ENCODE peak calls at places on chromosomes 1 and 21, in five cellular contexts. M is CD8-positive, alpha-beta memory T cell; A is NCI-H748 treated with DMSO at 0.1 percent for 48 hours; S is nephron progenitor cell; B is naive thymus-derived CD4-positive, alpha-beta T cell. K is an unnamed sample.

GRCh38 chr1:168321945-168322344 is 41.3 kb downstream of the TBX19 start:
- DNase-seq in M (no peak), A (peak), S (no peak), B (no peak), K (no peak)

GRCh38 chr1:37765937-37766664 is 1.2 kb upstream of the EPHA10 start:
- DNase-seq in M (no peak), A (no peak), S (no peak), B (no peak), K (no peak)

GRCh38 chr1:23768733-23769132 is 9.5 kb upstream of the PITHD1 start:
- DNase-seq in M (no peak), A (no peak), S (no peak), B (no peak), K (no peak)

GRCh38 chr1:6499318-6499717 is 7.9 kb upstream of the PLEKHG5 start:
- DNase-seq in M (no peak), A (no peak), S (no peak), B (no peak), K (no peak)

GRCh38 chr1:186595969-186596368 is 84.3 kb downstream of the PTGS2 start:
- DNase-seq in M (no peak), A (no peak), S (no peak), B (no peak), K (no peak)

GRCh38 chr1:218874313-218874712 is 299.4 kb upstream of the LYPLAL1 start:
- DNase-seq in M (no peak), A (no peak), S (no peak), B (no peak), K (no peak)

GRCh38 chr1:21368514-21369289 is 71.2 kb upstream of the NBPF3 start:
- DNase-seq in M (peak), A (peak), S (peak), B (peak), K (no peak)

GRCh38 chr1:167107456-167107855 is 13.6 kb downstream of the STYXL2 start:
- DNase-seq in M (no peak), A (no peak), S (no peak), B (no peak), K (no peak)

GRCh38 chr1:93237021-93237420 is 56.5 kb downstream of the CCDC18 start:
- DNase-seq in M (no peak), A (no peak), S (no peak), B (no peak), K (no peak)

GRCh38 chr21:20882462-20883415 is 115.5 kb upstream of the NCAM2 start:
- DNase-seq in M (no peak), A (peak), S (peak), B (no peak), K (no peak)

GRCh38 chr1:172895050-172895460 is 155.7 kb downstream of the TNFSF18 start:
- DNase-seq in M (no peak), A (no peak), S (no peak), B (peak), K (peak)

GRCh38 chr1:209737118-209737505 is 18.7 kb upstream of the TRAF3IP3 start:
- DNase-seq in M (no peak), A (no peak), S (no peak), B (no peak), K (no peak)

GRCh38 chr1:74596770-74597169 is 76.8 kb downstream of the ERICH3 start:
- DNase-seq in M (no peak), A (no peak), S (no peak), B (no peak), K (no peak)

GRCh38 chr1:209155556-209155955 is 428.0 kb upstream of the CAMK1G start:
- DNase-seq in M (no peak), A (no peak), S (no peak), B (no peak), K (no peak)

GRCh38 chr1:181033799-181034391 is at the start of gene MR1:
- DNase-seq in M (peak), A (no peak), S (no peak), B (peak), K (peak)

GRCh38 chr1:95126366-95126765 is 9.2 kb downstream of the TLCD4 start:
- DNase-seq in M (no peak), A (no peak), S (no peak), B (no peak), K (no peak)

GRCh38 chr1:180530501-180530900 is 28.1 kb upstream of the ACBD6 start:
- DNase-seq in M (no peak), A (no peak), S (no peak), B (no peak), K (no peak)

GRCh38 chr1:36136535-36136934 is 11.5 kb upstream of the COL8A2 start:
- DNase-seq in M (no peak), A (no peak), S (no peak), B (no peak), K (no peak)

GRCh38 chr21:20207335-20207734 is 790.9 kb upstream of the NCAM2 start:
- DNase-seq in M (no peak), A (no peak), S (no peak), B (no peak), K (no peak)

GRCh38 chr1:54397090-54397591 is 9.1 kb downstream of the SSBP3 start:
- DNase-seq in M (no peak), A (no peak), S (no peak), B (no peak), K (no peak)

GRCh38 chr1:200226268-200226968 is 183.4 kb downstream of the ZNF281 start:
- DNase-seq in M (no peak), A (no peak), S (no peak), B (peak), K (no peak)

GRCh38 chr1:172382406-172382805 is 38.1 kb upstream of the C1orf105 start:
- DNase-seq in M (no peak), A (no peak), S (no peak), B (no peak), K (no peak)

GRCh38 chr1:156077430-156077760 is 4.9 kb downstream of the MEX3A start:
- DNase-seq in M (no peak), A (no peak), S (no peak), B (no peak), K (no peak)

GRCh38 chr1:22039594-22040347 is 12.7 kb upstream of the CDC42 start:
- DNase-seq in M (peak), A (peak), S (no peak), B (peak), K (peak)

GRCh38 chr1:115746021-115746690 is 22.4 kb downstream of the CASQ2 start:
- DNase-seq in M (no peak), A (no peak), S (no peak), B (no peak), K (no peak)

K was measured in activated T-helper 2 cell treated with anti-CD3 and anti-CD28 coated beads, Interferon-gamma antibody, Interleukin-2, Interleukin-4, amounts not matched to agents 10 μg/mL and 5 μg/mL and 100 μg/mL, durations not matched to agents 14 hours and 24 hours and 36 hours.